ENCODE peak calls at places on chromosome 15, in four cellular contexts. B is A549, Q is right cardiac atrium, P is PC-3. G is an unnamed sample. For H3K4me1, the result is how much of the 10 kb centered on the place peaks cover.

GRCh38 chr15:56892651-56893348 is 25.6 kb upstream of the TCF12 start:
- DNase-seq in B (no peak), Q (no peak), P (no peak), G (no peak)

GRCh38 chr15:73081321-73081958 is 29.2 kb downstream of the NEO1 start:
- DNase-seq in B (peak), Q (peak), P (peak), G (no peak)

GRCh38 chr15:90680371-90680935 is 36.7 kb upstream of the BLM start:
- DNase-seq in B (no peak), Q (no peak), P (peak), G (no peak)

GRCh38 chr15:89492111-89492641 is 4.2 kb downstream of the RHCG start:
- DNase-seq in B (peak), Q (no peak), P (peak), G (no peak)

GRCh38 chr15:41022487-41023090 is 69.3 kb downstream of the CHAC1 start:
- DNase-seq in B (peak), Q (no peak), P (peak), G (no peak)

GRCh38 chr15:88747626-88748025 is 55.6 kb upstream of the ACAN start:
- DNase-seq in B (no peak), Q (no peak), P (no peak), G (no peak)

GRCh38 chr15:55741592-55742497 is 1.1 kb downstream of the PRTG start:
- DNase-seq in B (peak), Q (peak), P (peak), G (no peak)

GRCh38 chr15:38464675-38465074 is 10.7 kb downstream of the FAM98B start:
- DNase-seq in B (no peak), Q (no peak), P (no peak), G (no peak)

GRCh38 chr15:62603757-62604156 is 438.7 kb upstream of the C2CD4B start:
- DNase-seq in B (no peak), Q (no peak), P (peak), G (no peak)

GRCh38 chr15:48785195-48785594 is 25.7 kb downstream of the CEP152 start:
- DNase-seq in B (no peak), Q (peak), P (no peak), G (peak)

GRCh38 chr15:44038801-44039200 is 156.3 kb downstream of the FRMD5 start:
- DNase-seq in B (no peak), Q (no peak), P (no peak), G (no peak)

GRCh38 chr15:62962101-62962995 is 80.2 kb upstream of the TPM1 start:
- DNase-seq in B (no peak), Q (no peak), P (no peak), G (no peak)

GRCh38 chr15:27175479-27176153 is 204.6 kb downstream of the GABRG3 start:
- DNase-seq in B (no peak), Q (no peak), P (no peak), G (no peak)

GRCh38 chr15:48646364-48646763 is 855 bp upstream of the FBN1 start:
- DNase-seq in B (no peak), Q (no peak), P (no peak), G (no peak)

GRCh38 chr15:44545934-44546802 is 9.2 kb downstream of the EIF3J start:
- DNase-seq in B (no peak), Q (no peak), P (peak), G (no peak)

GRCh38 chr15:68224546-68225250 is 4.8 kb downstream of the CLN6 start:
- DNase-seq in B (no peak), Q (peak), P (no peak), G (no peak)

GRCh38 chr15:56098230-56098899 is 105.0 kb upstream of the NEDD4 start:
- DNase-seq in B (no peak), Q (no peak), P (peak), G (no peak)

GRCh38 chr15:75043509-75044257 is 20.3 kb downstream of the PPCDC start:
- DNase-seq in B (no peak), Q (peak), P (no peak), G (peak)

GRCh38 chr15:73931441-73931840 is 5.2 kb downstream of the LOXL1 start:
- DNase-seq in B (no peak), Q (peak), P (no peak), G (peak)

GRCh38 chr15:39553947-39554731 is 26.7 kb upstream of the THBS1 start:
- DNase-seq in B (no peak), Q (no peak), P (no peak), G (no peak)

GRCh38 chr15:72599855-72600464 is 54.5 kb upstream of the GOLGA6B start:
- DNase-seq in B (peak), Q (no peak), P (peak), G (no peak)

DNA sequence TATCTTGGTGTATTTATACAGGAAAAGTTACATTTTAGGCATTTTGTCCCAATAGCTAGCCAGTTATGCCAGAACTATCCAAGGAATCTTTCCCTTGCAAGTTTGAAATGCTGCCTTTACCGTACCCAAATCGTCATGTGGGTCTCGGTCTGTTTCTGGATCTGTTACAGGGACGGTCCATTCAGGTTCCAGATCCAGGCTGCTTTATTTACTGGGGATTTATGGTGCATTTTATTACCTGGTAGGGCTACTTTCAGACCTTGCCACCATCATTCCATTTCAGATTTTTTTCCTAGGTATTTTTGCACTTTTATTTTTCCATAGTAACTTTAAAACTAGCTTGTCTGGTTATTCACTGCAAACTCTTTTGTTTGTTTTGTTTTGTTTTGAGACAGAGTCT is 186.5 kb downstream of the NSMCE3 start:
- DNase-seq in B (no peak), Q (no peak), P (no peak), G (no peak)
- H3K27ac ChIP-seq in B (no peak), Q (no peak), P (no peak), G (no peak)

DNA sequence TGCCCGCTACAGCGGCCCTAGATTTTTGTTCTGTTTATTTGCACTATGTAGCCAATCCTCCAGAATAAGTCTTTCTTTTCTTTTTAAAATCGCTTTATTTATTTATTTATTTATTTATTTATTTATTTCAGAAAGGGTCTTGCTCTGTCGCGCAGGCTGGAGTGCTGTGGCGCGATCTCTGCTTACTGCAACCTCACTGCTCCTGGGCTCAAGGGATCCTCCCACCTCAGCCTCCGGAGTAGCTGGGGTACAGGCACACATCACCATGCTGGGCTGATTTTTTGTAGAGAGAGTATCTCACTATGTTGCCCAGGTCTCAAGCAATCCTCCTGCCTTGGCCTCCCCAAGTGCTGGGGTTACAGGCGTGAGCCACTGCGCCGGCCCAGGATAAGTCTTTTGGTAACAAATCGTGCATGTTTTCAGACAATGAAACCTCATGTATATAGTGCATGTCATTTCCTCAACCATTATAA is 333 bp upstream of the MTFMT start:
- DNase-seq in B (no peak), Q (no peak), P (no peak), G (no peak)
- H3K4me3 ChIP-seq in B (peak), Q (peak), P (peak), G (peak)

GRCh38 chr15:31372635-31373091 is 46.0 kb downstream of the KLF13 start:
- DNase-seq in B (no peak), Q (peak), P (peak), G (peak)

GRCh38 chr15:31373096-31373865 is 46.6 kb downstream of the KLF13 start:
- DNase-seq in B (no peak), Q (no peak), P (no peak), G (peak)

GRCh38 chr15:31374489-31374888 is 47.9 kb downstream of the KLF13 start:
- DNase-seq in B (no peak), Q (no peak), P (no peak), G (peak)

GRCh38 chr15:31374986-31375385 is 48.4 kb downstream of the KLF13 start:
- DNase-seq in B (no peak), Q (no peak), P (no peak), G (peak)

DNA sequence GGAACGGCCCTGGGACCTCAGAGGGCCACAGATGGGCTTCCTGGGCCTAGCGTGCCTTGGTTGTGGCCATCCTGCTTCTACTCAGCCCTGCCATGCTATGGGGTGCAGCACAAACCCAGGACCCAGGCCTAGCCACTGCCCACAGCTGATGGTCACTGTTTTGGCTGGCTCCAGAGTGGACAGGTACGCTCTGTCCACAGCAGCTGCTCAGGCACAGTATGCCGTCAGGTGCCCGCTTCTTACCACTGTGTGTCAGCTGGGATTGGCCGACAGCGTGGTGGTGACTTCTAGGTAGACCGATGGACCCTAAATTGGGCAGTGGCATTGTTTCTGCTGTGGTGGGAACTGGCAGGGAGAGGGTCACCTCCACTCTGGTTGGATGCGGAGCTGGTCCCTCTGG is 47.3 kb downstream of the KLF13 start:
- DNase-seq in B (no peak), Q (peak), P (no peak), G (peak)
- H3K4me1 ChIP-seq in B (under half), Q (under half), P (under half), G (half or more)

DNA sequence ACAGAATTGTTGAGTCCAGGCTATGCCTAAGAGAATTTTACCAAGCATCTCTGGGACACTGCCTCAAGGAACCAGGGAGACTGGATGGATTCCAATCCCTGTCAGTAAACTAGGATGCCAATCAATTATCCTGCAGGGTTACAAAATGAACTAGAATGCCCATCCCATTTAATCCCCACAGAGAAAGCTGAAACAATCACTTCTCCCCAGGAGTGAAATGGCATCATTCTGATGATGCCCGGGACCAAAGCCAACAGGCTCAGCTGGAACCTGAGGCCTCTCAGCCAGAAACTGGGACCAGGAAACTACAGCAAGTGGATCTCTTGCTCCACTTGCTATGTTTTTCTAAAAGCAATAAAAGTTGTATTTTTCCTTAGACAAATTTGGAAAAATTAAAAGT is 130.0 kb upstream of the TJP1 start:
- DNase-seq in B (no peak), Q (no peak), P (no peak), G (no peak)
- H3K27ac ChIP-seq in B (no peak), Q (no peak), P (no peak), G (no peak)

GRCh38 chr15:98799461-98799971 is 151.2 kb downstream of the IGF1R start:
- DNase-seq in B (peak), Q (no peak), P (no peak), G (no peak)

GRCh38 chr15:98799991-98800390 is 151.7 kb downstream of the IGF1R start:
- DNase-seq in B (no peak), Q (no peak), P (no peak), G (no peak)

GRCh38 chr15:98801234-98801561 is 152.9 kb downstream of the IGF1R start:
- DNase-seq in B (no peak), Q (no peak), P (no peak), G (no peak)

GRCh38 chr15:98802187-98802586 is 153.8 kb downstream of the IGF1R start:
- DNase-seq in B (no peak), Q (no peak), P (no peak), G (no peak)

GRCh38 chr15:98800437-98801233 is 152.3 kb downstream of the IGF1R start:
- DNase-seq in B (peak), Q (peak), P (peak), G (no peak)
- H3K4me3 ChIP-seq in B (peak), Q (peak), P (no peak), G (peak)

GRCh38 chr15:67093146-67093874 is 27.9 kb downstream of the SMAD3 start:
- DNase-seq in B (no peak), Q (no peak), P (no peak), G (peak)
- H3K4me1 ChIP-seq in B (half or more), Q (under half), P (half or more), G (half or more)

GRCh38 chr15:52289629-52290081 is 5.9 kb downstream of the MYO5C start:
- DNase-seq in B (no peak), Q (no peak), P (peak), G (no peak)

GRCh38 chr15:52287114-52287513 is 8.5 kb downstream of the MYO5C start:
- DNase-seq in B (peak), Q (no peak), P (peak), G (no peak)

GRCh38 chr15:52288986-52289385 is 6.6 kb downstream of the MYO5C start:
- DNase-seq in B (no peak), Q (no peak), P (no peak), G (no peak)

GRCh38 chr15:52290329-52290728 is 5.3 kb downstream of the MYO5C start:
- DNase-seq in B (no peak), Q (no peak), P (no peak), G (no peak)

DNA sequence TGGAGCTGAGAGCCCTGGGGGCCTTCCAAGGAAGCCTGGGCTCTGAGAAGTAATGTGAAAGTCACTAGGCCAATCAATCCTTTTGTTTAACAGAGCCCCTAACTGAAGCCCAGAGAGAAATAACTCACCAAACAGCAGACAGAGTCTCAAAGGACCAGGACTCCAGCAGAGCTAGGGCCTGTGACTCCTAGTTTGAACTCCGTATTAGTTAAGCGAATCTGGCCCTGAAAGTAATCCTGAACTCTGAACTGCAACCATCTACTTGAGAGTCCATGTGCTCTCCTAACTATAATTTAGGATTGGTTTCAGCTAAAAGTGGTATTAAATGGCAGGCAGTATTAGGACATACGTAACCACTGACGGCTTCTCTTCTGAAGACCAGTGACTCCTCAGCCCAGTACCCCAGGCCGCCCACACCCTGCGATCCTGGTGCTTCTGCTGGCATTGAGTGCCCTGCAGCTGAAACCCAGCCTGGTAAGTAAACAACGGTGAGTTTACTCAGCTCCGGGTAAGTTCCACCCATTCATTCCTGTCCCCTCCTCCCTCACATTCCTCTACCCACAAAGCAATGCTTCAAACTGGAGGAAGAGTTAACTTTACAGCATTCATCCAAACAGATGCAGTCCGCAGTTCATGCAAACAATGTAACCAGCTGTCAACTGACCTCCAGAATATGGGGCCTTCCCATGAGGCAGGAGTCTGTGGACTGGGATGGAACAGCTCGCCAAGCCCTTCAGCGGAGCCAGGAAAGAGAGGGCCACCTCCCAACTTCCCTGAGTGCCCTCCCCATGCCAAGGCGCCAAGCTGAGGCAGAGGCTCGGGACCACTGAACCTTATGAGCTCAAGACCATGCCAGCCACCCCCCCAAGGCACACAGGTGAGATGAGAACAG is 7.3 kb downstream of the MYO5C start:
- DNase-seq in B (peak), Q (no peak), P (peak), G (no peak)
- H3K27ac ChIP-seq in B (peak), Q (no peak), P (peak), G (no peak)

GRCh38 chr15:76343313-76343996 is 6.9 kb downstream of the ISL2 start:
- DNase-seq in B (no peak), Q (no peak), P (no peak), G (no peak)
- H3K4me3 ChIP-seq in B (no peak), Q (no peak), P (no peak), G (peak)

GRCh38 chr15:59301527-59301926 is 71.1 kb downstream of the MYO1E start:
- DNase-seq in B (no peak), Q (no peak), P (no peak), G (no peak)
- H3K4me1 ChIP-seq in B (half or more), Q (under half), P (half or more), G (under half)

DNA sequence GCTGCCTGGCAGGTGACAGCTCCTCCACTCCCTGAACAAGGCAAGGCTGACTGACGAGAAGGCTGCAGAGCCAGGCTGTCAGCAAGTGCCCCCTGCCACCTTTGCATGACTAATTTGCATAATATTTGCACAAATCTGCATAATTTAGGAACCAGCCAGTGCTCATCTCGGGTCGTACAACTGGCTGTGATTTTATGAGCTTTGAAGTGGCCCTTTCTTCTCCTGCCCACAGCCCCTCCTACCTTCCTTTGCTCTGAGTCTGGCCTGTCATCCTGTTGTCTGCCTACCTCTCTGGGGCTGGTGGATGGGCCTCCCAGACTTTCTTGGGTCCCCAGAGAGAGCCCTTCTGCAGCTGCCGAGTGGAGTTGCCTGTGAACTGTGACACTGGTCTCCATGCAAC is 58.9 kb downstream of the LINGO1 start:
- DNase-seq in B (no peak), Q (no peak), P (no peak), G (no peak)
- H3K27ac ChIP-seq in B (no peak), Q (no peak), P (no peak), G (no peak)

G was measured in left ventricle myocardium inferior.